ENCODE peak calls at places on chromosomes 5 and 9, in five cellular contexts. A is EL; C is RKO; O is stimulated activated CD4-positive, alpha-beta T cell treated with anti-CD3 and anti-CD28 coated beads, Interleukin-15, amount 100 ng/mL, for 24 hours; E is Kasumi-1. P is an unnamed sample.

GRCh38 chr9:95778957-95779356 is 96.5 kb upstream of the ERCC6L2 start:
- DNase-seq in A (peak), C (no peak), O (no peak), E (no peak), P (no peak)

GRCh38 chr9:126622872-126623271 is 9.1 kb downstream of the LMX1B start:
- DNase-seq in A (no peak), C (no peak), O (no peak), E (no peak), P (no peak)

GRCh38 chr9:134191455-134192209 is 27.3 kb upstream of the RNU6ATAC start:
- DNase-seq in A (no peak), C (no peak), O (no peak), E (no peak), P (no peak)

GRCh38 chr5:612498-613424 is 621 bp downstream of the CEP72 start:
- DNase-seq in A (peak), C (peak), O (peak), E (peak), P (no peak)

GRCh38 chr5:63686938-63687337 is 275.3 kb downstream of the HTR1A start:
- DNase-seq in A (no peak), C (peak), O (no peak), E (no peak), P (no peak)

GRCh38 chr5:117621921-117622320 is 1047.3 kb upstream of the SEMA6A start:
- DNase-seq in A (no peak), C (no peak), O (no peak), E (no peak), P (no peak)

GRCh38 chr9:128684325-128685021 is 4.5 kb upstream of the SET start:
- DNase-seq in A (peak), C (peak), O (peak), E (peak), P (peak)

GRCh38 chr9:108400267-108400666 is 455.5 kb downstream of the ACTL7B start:
- DNase-seq in A (no peak), C (no peak), O (no peak), E (no peak), P (no peak)

GRCh38 chr5:11973469-11973868 is 69.2 kb upstream of the CTNND2 start:
- DNase-seq in A (no peak), C (no peak), O (no peak), E (no peak), P (no peak)

GRCh38 chr5:31614147-31615030 is 24.5 kb upstream of the PDZD2 start:
- DNase-seq in A (no peak), C (no peak), O (no peak), E (no peak), P (no peak)

GRCh38 chr9:74245871-74246552 is 251.1 kb upstream of the RORB start:
- DNase-seq in A (no peak), C (no peak), O (no peak), E (peak), P (no peak)

P was measured in activated naive CD4-positive, alpha-beta T cell treated with anti-CD3 and anti-CD28 coated beads, Interleukin-2, amount 10 ng/mL, durations not matched to agents 7 days and 5 days.